ENCODE peak calls at places on chromosomes 4 and X, in eight cellular contexts. M is cardiac muscle cell, R is GM23248, D is stomach, K is pancreas, T is SJSA1, L is ascending aorta, E is WERI-Rb-1. F is an unnamed sample. For H3K27me3 and H3K36me3, the result is how much of the 10 kb centered on the place peaks cover.

GRCh38 chr4:110175634-110176033 is 22.8 kb downstream of the ELOVL6 start:
- DNase-seq in M (no peak), R (peak), D (no peak), K (no peak), T (no peak), L (no peak), E (no peak), F (no peak)

GRCh38 chr4:71453516-71453915 is 114.7 kb downstream of the SLC4A4 start:
- DNase-seq in M (no peak), R (no peak), D (no peak), K (no peak), T (no peak), L (no peak), E (no peak), F (no peak)

GRCh38 chr4:52572936-52573485 is 86.1 kb downstream of the USP46 start:
- DNase-seq in M (no peak), R (peak), D (no peak), K (no peak), T (no peak), L (no peak), E (no peak), F (no peak)

GRCh38 chr4:105088110-105088879 is 58.4 kb upstream of the TET2 start:
- DNase-seq in M (no peak), R (peak), D (no peak), K (no peak), T (peak), L (no peak), E (no peak), F (peak)

GRCh38 chr4:95428216-95429085 is 120.3 kb downstream of the UNC5C start:
- DNase-seq in M (peak), R (peak), D (no peak), K (no peak), T (no peak), L (no peak), E (no peak), F (peak)

GRCh38 chr4:69689530-69690111 is 36.6 kb upstream of the UGT2A1 start:
- DNase-seq in M (peak), R (peak), D (no peak), K (no peak), T (no peak), L (no peak), E (no peak), F (no peak)

GRCh38 chrX:1593286-1594271 is 2.2 kb downstream of the AKAP17A start:
- DNase-seq in M (no peak), R (no peak), D (peak), K (no peak), T (peak), L (no peak), E (no peak), F (no peak)

GRCh38 chrX:134023851-134024281 is 38.5 kb upstream of the GPC3 start:
- DNase-seq in M (no peak), R (no peak), D (no peak), K (no peak), T (no peak), L (no peak), E (no peak), F (peak)

GRCh38 chr4:6955261-6955911 is 45.8 kb downstream of the TBC1D14 start:
- DNase-seq in M (no peak), R (no peak), D (peak), K (peak), T (no peak), L (peak), E (peak), F (no peak)

GRCh38 chrX:153523269-153523668 is 5.8 kb downstream of the ATP2B3 start:
- DNase-seq in M (no peak), R (no peak), D (no peak), K (no peak), T (no peak), L (no peak), E (no peak), F (no peak)

GRCh38 chrX:153520286-153520917 is 3.0 kb downstream of the ATP2B3 start:
- DNase-seq in M (no peak), R (no peak), D (no peak), K (no peak), T (no peak), L (no peak), E (no peak), F (no peak)

GRCh38 chrX:153524234-153524633 is 6.8 kb downstream of the ATP2B3 start:
- DNase-seq in M (no peak), R (no peak), D (no peak), K (no peak), T (no peak), L (no peak), E (peak), F (no peak)

GRCh38 chrX:153521034-153521433 is 3.6 kb downstream of the ATP2B3 start:
- DNase-seq in M (no peak), R (peak), D (peak), K (no peak), T (no peak), L (no peak), E (no peak), F (no peak)

DNA sequence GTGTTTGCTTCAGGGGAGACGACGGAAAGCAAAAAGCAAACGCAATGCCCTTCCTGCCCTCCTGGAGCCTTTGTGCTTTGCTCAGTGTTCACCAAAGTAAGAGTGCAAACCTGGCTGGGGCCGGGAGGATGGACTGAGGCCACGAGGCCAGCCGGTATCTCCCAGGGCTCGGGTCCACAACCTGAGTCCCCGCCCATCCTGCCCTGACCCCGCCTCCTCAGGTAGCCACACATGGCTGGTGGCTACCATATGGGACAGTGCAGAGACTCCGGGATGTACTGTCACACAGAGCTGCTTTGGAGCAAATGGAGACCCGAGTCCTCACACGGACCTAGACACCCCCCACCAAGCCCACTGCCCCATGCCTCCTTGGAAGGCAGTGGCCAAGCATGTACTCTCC is 4.8 kb downstream of the ATP2B3 start:
- DNase-seq in M (no peak), R (no peak), D (no peak), K (no peak), T (no peak), L (no peak), E (peak), F (no peak)
- H3K27me3 ChIP-seq in M (under half), R (under half), D (half or more), K (under half), T (under half), L (under half), E (under half), F (under half)

GRCh38 chr4:100696531-100696930 is 178.7 kb upstream of the EMCN start:
- DNase-seq in M (no peak), R (no peak), D (no peak), K (no peak), T (no peak), L (no peak), E (no peak), F (no peak)
- H3K4me3 ChIP-seq in M (no peak), R (no peak), D (no peak), K (no peak), T (no peak), L (no peak), E (no peak), F (no peak)

GRCh38 chrX:69076084-69076483 is 89.2 kb downstream of the PJA1 start:
- DNase-seq in M (no peak), R (no peak), D (no peak), K (no peak), T (no peak), L (no peak), E (no peak), F (no peak)

GRCh38 chrX:69080912-69081465 is 84.3 kb downstream of the PJA1 start:
- DNase-seq in M (no peak), R (no peak), D (no peak), K (no peak), T (no peak), L (no peak), E (no peak), F (no peak)

GRCh38 chrX:69074726-69075125 is 90.5 kb downstream of the PJA1 start:
- DNase-seq in M (no peak), R (no peak), D (no peak), K (no peak), T (no peak), L (no peak), E (no peak), F (no peak)

GRCh38 chrX:69079278-69079677 is 86.0 kb downstream of the PJA1 start:
- DNase-seq in M (no peak), R (peak), D (no peak), K (no peak), T (no peak), L (no peak), E (no peak), F (no peak)

GRCh38 chrX:69077895-69078455 is 87.3 kb downstream of the PJA1 start:
- DNase-seq in M (no peak), R (no peak), D (no peak), K (no peak), T (no peak), L (no peak), E (peak), F (no peak)
- H3K36me3 ChIP-seq in M (under half), R (under half), D (under half), K (under half), T (under half), L (under half), E (under half), F (under half)

GRCh38 chr4:8705161-8706145 is 112.9 kb downstream of the CPZ start:
- DNase-seq in M (peak), R (no peak), D (no peak), K (no peak), T (no peak), L (peak), E (peak), F (peak)

GRCh38 chr4:8703857-8704495 is 111.4 kb downstream of the CPZ start:
- DNase-seq in M (no peak), R (no peak), D (peak), K (no peak), T (no peak), L (peak), E (no peak), F (no peak)

GRCh38 chr4:8703401-8703696 is 110.8 kb downstream of the CPZ start:
- DNase-seq in M (no peak), R (no peak), D (peak), K (no peak), T (peak), L (no peak), E (no peak), F (no peak)

GRCh38 chr4:8706221-8707044 is 113.9 kb downstream of the CPZ start:
- DNase-seq in M (no peak), R (no peak), D (no peak), K (no peak), T (no peak), L (peak), E (no peak), F (peak)

GRCh38 chr4:8704632-8705031 is 112.1 kb downstream of the CPZ start:
- DNase-seq in M (no peak), R (no peak), D (no peak), K (no peak), T (no peak), L (peak), E (no peak), F (peak)
- H3K27me3 ChIP-seq in M (under half), R (under half), D (under half), K (under half), T (under half), L (under half), E (under half), F (under half)

DNA sequence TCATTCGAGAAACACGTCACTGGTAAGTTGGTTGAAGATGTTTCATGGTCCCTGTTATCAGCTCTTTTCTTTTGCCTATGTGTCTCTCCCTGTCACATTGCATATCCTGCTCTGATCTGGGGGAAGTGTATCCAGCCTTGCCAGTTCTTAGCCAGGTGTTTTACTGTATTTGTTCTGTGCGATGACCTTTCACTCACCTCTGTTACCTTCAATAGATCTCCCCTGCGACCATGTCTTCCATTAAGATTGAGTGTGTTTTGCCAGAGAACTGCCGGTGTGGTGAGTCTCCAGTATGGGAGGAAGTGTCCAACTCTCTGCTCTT is 2.6 kb downstream of the RGN start:
- DNase-seq in M (no peak), R (no peak), D (no peak), K (no peak), T (no peak), L (no peak), E (no peak), F (no peak)
- H3K4me3 ChIP-seq in M (no peak), R (no peak), D (no peak), K (no peak), T (no peak), L (no peak), E (no peak), F (no peak)

GRCh38 chr4:75655562-75655961 is 17.6 kb downstream of the G3BP2 start:
- DNase-seq in M (no peak), R (no peak), D (no peak), K (no peak), T (no peak), L (no peak), E (no peak), F (no peak)

GRCh38 chr4:75659512-75660031 is 13.6 kb downstream of the G3BP2 start:
- DNase-seq in M (peak), R (no peak), D (no peak), K (no peak), T (no peak), L (no peak), E (no peak), F (no peak)

GRCh38 chr4:75658881-75659280 is 14.3 kb downstream of the G3BP2 start:
- DNase-seq in M (no peak), R (peak), D (no peak), K (no peak), T (no peak), L (no peak), E (no peak), F (no peak)

GRCh38 chr4:75653845-75654503 is 19.2 kb downstream of the G3BP2 start:
- DNase-seq in M (peak), R (peak), D (no peak), K (no peak), T (no peak), L (no peak), E (no peak), F (no peak)

GRCh38 chr4:75654905-75655304 is 18.3 kb downstream of the G3BP2 start:
- DNase-seq in M (no peak), R (no peak), D (no peak), K (no peak), T (no peak), L (no peak), E (no peak), F (no peak)
- H3K36me3 ChIP-seq in M (half or more), R (half or more), D (half or more), K (under half), T (half or more), L (under half), E (half or more), F (half or more)

GRCh38 chr4:150583287-150584197 is 1.6 kb downstream of the MAB21L2 start:
- DNase-seq in M (peak), R (no peak), D (no peak), K (no peak), T (peak), L (no peak), E (no peak), F (no peak)

GRCh38 chr4:150581611-150582010 is 340 bp upstream of the MAB21L2 start:
- DNase-seq in M (peak), R (no peak), D (no peak), K (no peak), T (no peak), L (no peak), E (no peak), F (no peak)

GRCh38 chr4:150581206-150581605 is 745 bp upstream of the MAB21L2 start:
- DNase-seq in M (no peak), R (no peak), D (no peak), K (no peak), T (no peak), L (no peak), E (no peak), F (no peak)

GRCh38 chr4:150582881-150583286 is 933 bp downstream of the MAB21L2 start:
- DNase-seq in M (peak), R (no peak), D (no peak), K (no peak), T (peak), L (no peak), E (no peak), F (no peak)

GRCh38 chr4:150582101-150582565 is at the start of gene MAB21L2:
- DNase-seq in M (peak), R (no peak), D (no peak), K (no peak), T (no peak), L (no peak), E (no peak), F (no peak)
- H3K27me3 ChIP-seq in M (half or more), R (under half), D (under half), K (under half), T (under half), L (under half), E (under half), F (under half)